ENCODE peak calls at places on chromosomes 2 and 18, in seven cellular contexts. U is anterior cingulate cortex; D is central memory CD8-positive, alpha-beta T cell; V is activated CD8-positive, alpha-beta memory T cell treated with anti-CD3 and anti-CD28 coated beads for 4 hours; E is A549; W is H4; F is MCF 10A. I is an unnamed sample.

GRCh38 chr2:41924024-41924423 is 123.8 kb upstream of the PKDCC start:
- DNase-seq in U (no peak), D (no peak), V (no peak), E (no peak), W (no peak), F (no peak), I (no peak)

GRCh38 chr18:76212958-76213357 is 282.1 kb downstream of the ZNF516 start:
- DNase-seq in U (no peak), D (no peak), V (no peak), E (no peak), W (no peak), F (no peak), I (no peak)

GRCh38 chr2:68412127-68412819 is 47.2 kb downstream of the PLEK start:
- DNase-seq in U (no peak), D (no peak), V (no peak), E (no peak), W (no peak), F (no peak), I (no peak)

GRCh38 chr2:200288670-200289429 is 17.6 kb upstream of the SPATS2L start:
- DNase-seq in U (no peak), D (no peak), V (no peak), E (no peak), W (peak; percentile 70), F (peak; percentile 83), I (no peak)

GRCh38 chr2:65367517-65367916 is 64.9 kb downstream of the SPRED2 start:
- DNase-seq in U (peak; percentile 33), D (no peak), V (no peak), E (peak; percentile 69), W (peak; percentile 94), F (peak; percentile 99), I (no peak)

GRCh38 chr18:11807233-11807632 is 44.0 kb upstream of the CHMP1B start:
- DNase-seq in U (no peak), D (no peak), V (no peak), E (no peak), W (no peak), F (no peak), I (no peak)

GRCh38 chr2:26612522-26613240 is 28.5 kb downstream of the CIB4 start:
- DNase-seq in U (peak; percentile 22), D (no peak), V (no peak), E (no peak), W (no peak), F (no peak), I (peak; percentile 66)

GRCh38 chr2:225993430-225993829 is 593.9 kb downstream of the NYAP2 start:
- DNase-seq in U (no peak), D (no peak), V (no peak), E (no peak), W (no peak), F (no peak), I (no peak)

GRCh38 chr2:97348265-97348664 is 235.3 kb downstream of the ANKRD36 start:
- DNase-seq in U (no peak), D (no peak), V (no peak), E (no peak), W (no peak), F (no peak), I (no peak)

GRCh38 chr2:1704606-1705556 is 39.4 kb downstream of the PXDN start:
- DNase-seq in U (no peak), D (no peak), V (no peak), E (no peak), W (no peak), F (peak; percentile 88), I (no peak)

GRCh38 chr2:122300758-122301157 is 545.3 kb downstream of the TSN start:
- DNase-seq in U (no peak), D (no peak), V (no peak), E (no peak), W (no peak), F (peak; percentile 56), I (no peak)

GRCh38 chr2:166127217-166128155 is at the start of gene SCN1A:
- DNase-seq in U (peak; percentile 49), D (no peak), V (no peak), E (peak; percentile 2), W (peak; percentile 54), F (peak; percentile 48), I (no peak)

GRCh38 chr2:238024986-238025385 is 35.8 kb upstream of the SCLY start:
- DNase-seq in U (no peak), D (no peak), V (no peak), E (no peak), W (no peak), F (peak; percentile 24), I (no peak)

GRCh38 chr18:48843162-48843561 is 107.6 kb downstream of the SMAD7 start:
- DNase-seq in U (no peak), D (no peak), V (no peak), E (no peak), W (no peak), F (no peak), I (peak; percentile 67)

GRCh38 chr18:51028201-51028805 is 1.7 kb upstream of the SMAD4 start:
- DNase-seq in U (no peak), D (no peak), V (no peak), E (no peak), W (peak; percentile 27), F (peak; percentile 52), I (no peak)

GRCh38 chr2:63614448-63614968 is 25.7 kb downstream of the MDH1 start:
- DNase-seq in U (no peak), D (no peak), V (no peak), E (no peak), W (peak; percentile 11), F (peak; percentile 4), I (no peak)

GRCh38 chr2:240951045-240951594 is 45.0 kb downstream of the CROCC2 start:
- DNase-seq in U (no peak), D (no peak), V (no peak), E (no peak), W (no peak), F (no peak), I (no peak)

GRCh38 chr2:147845608-147846002 is 776 bp downstream of the ACVR2A start:
- DNase-seq in U (no peak), D (no peak), V (no peak), E (no peak), W (no peak), F (peak; percentile 31), I (no peak)

GRCh38 chr2:72983500-72984039 is 66.3 kb downstream of the EMX1 start:
- DNase-seq in U (no peak), D (no peak), V (no peak), E (no peak), W (no peak), F (no peak), I (no peak)

GRCh38 chr2:146527166-146527565 is 1317.7 kb upstream of the ACVR2A start:
- DNase-seq in U (no peak), D (no peak), V (no peak), E (no peak), W (no peak), F (no peak), I (no peak)

GRCh38 chr2:144517825-144518699 is 1.9 kb downstream of the ZEB2 start:
- DNase-seq in U (no peak), D (no peak), V (no peak), E (no peak), W (no peak), F (no peak), I (no peak)

GRCh38 chr2:83365476-83365875 is 1093.6 kb downstream of the SUCLG1 start:
- DNase-seq in U (no peak), D (no peak), V (no peak), E (no peak), W (no peak), F (no peak), I (no peak)

GRCh38 chr2:215431778-215432758 is 3.8 kb downstream of the FN1 start:
- DNase-seq in U (no peak), D (no peak), V (no peak), E (no peak), W (no peak), F (no peak), I (no peak)

GRCh38 chr18:10312316-10313015 is 142.0 kb upstream of the APCDD1 start:
- DNase-seq in U (no peak), D (no peak), V (no peak), E (no peak), W (no peak), F (no peak), I (no peak)

GRCh38 chr2:237585590-237586221 is 4.8 kb downstream of the RAB17 start:
- DNase-seq in U (no peak), D (no peak), V (no peak), E (no peak), W (no peak), F (no peak), I (no peak)

GRCh38 chr2:69180974-69181373 is 168.0 kb downstream of the ANTXR1 start:
- DNase-seq in U (no peak), D (no peak), V (no peak), E (no peak), W (no peak), F (no peak), I (no peak)

GRCh38 chr2:15727396-15728246 is 136.0 kb downstream of the DDX1 start:
- DNase-seq in U (no peak), D (no peak), V (no peak), E (no peak), W (no peak), F (no peak), I (no peak)

GRCh38 chr2:112821142-112821541 is 15.4 kb downstream of the IL1B start:
- DNase-seq in U (no peak), D (no peak), V (no peak), E (no peak), W (no peak), F (no peak), I (no peak)

GRCh38 chr2:33728106-33728505 is 129.0 kb upstream of the FAM98A start:
- DNase-seq in U (no peak), D (no peak), V (no peak), E (no peak), W (no peak), F (no peak), I (no peak)

GRCh38 chr2:234290671-234291070 is 206.2 kb downstream of the ARL4C start:
- DNase-seq in U (no peak), D (peak; percentile 91), V (peak; percentile 65), E (no peak), W (no peak), F (peak; percentile 37), I (no peak)

GRCh38 chr18:22391571-22392359 is 25.9 kb downstream of the CTAGE1 start:
- DNase-seq in U (no peak), D (peak; percentile 72), V (peak; percentile 40), E (no peak), W (peak; percentile 84), F (peak; percentile 90), I (peak; percentile 27)

GRCh38 chr2:236794074-236794473 is 224.4 kb downstream of the ACKR3 start:
- DNase-seq in U (no peak), D (no peak), V (no peak), E (no peak), W (no peak), F (no peak), I (no peak)

GRCh38 chr2:218093879-218094278 is 24.8 kb downstream of the RUFY4 start:
- DNase-seq in U (no peak), D (no peak), V (no peak), E (no peak), W (no peak), F (peak; percentile 35), I (no peak)

GRCh38 chr2:199955007-199955338 is 318 bp downstream of the TYW5 start:
- DNase-seq in U (no peak), D (no peak), V (no peak), E (no peak), W (no peak), F (no peak), I (no peak)

GRCh38 chr2:231687133-231687852 is 21.0 kb upstream of the PTMA start:
- DNase-seq in U (peak; percentile 70), D (peak; percentile 37), V (peak; percentile 50), E (peak; percentile 70), W (no peak), F (peak; percentile 71), I (no peak)

GRCh38 chr2:136255648-136256461 is 137.9 kb upstream of the CXCR4 start:
- DNase-seq in U (no peak), D (no peak), V (no peak), E (no peak), W (no peak), F (no peak), I (no peak)

GRCh38 chr2:25168256-25169072 is at the start of gene POMC:
- DNase-seq in U (no peak), D (no peak), V (no peak), E (peak; percentile 36), W (no peak), F (no peak), I (no peak)

GRCh38 chr2:105689484-105689883 is 55.2 kb upstream of the NCK2 start:
- DNase-seq in U (no peak), D (no peak), V (no peak), E (no peak), W (no peak), F (no peak), I (no peak)

I was measured in tibial artery.